ENCODE peak calls at places on chromosome 4, in five cellular contexts. L is stimulated activated naive CD8-positive, alpha-beta T cell treated with anti-CD3 and anti-CD28 coated beads, Interleukin-15, Interleukin-2, amounts not matched to agents 100 U/mL and 50 U/mL, for 24 hours; Y is islet precursor cell; J is GM03348; C is EL. W is an unnamed sample.

GRCh38 chr4:123495530-123495929 is 98.9 kb downstream of the SPRY1 start:
- DNase-seq in Y (no peak), C (no peak), J (no peak), L (no peak), W (no peak)

GRCh38 chr4:78939667-78940008 is 400 bp upstream of the PAQR3 start:
- DNase-seq in C (no peak), J (peak), L (no peak), Y (no peak), W (no peak)

GRCh38 chr4:42646013-42646784 is 10.7 kb downstream of the ATP8A1 start:
- DNase-seq in C (no peak), J (no peak), Y (no peak), L (no peak), W (no peak)

GRCh38 chr4:75895744-75896314 is 6.4 kb downstream of the PPEF2 start:
- DNase-seq in L (no peak), C (peak), Y (no peak), J (peak), W (no peak)

GRCh38 chr4:2291705-2292651 is 30.1 kb upstream of the MXD4 start:
- DNase-seq in L (no peak), J (no peak), Y (no peak), C (no peak), W (no peak)

GRCh38 chr4:2434420-2434819 is 15.7 kb downstream of the CFAP99 start:
- DNase-seq in C (no peak), L (no peak), J (no peak), Y (peak), W (no peak)

GRCh38 chr4:30714408-30715031 is 5.6 kb upstream of the PCDH7 start:
- DNase-seq in L (no peak), C (peak), J (peak), Y (peak), W (no peak)

GRCh38 chr4:169397762-169398161 is 127.0 kb upstream of the SH3RF1 start:
- DNase-seq in J (no peak), C (peak), Y (no peak), L (no peak), W (no peak)

GRCh38 chr4:22203436-22204011 is 255.0 kb upstream of the KCNIP4 start:
- DNase-seq in C (peak), J (no peak), L (no peak), Y (no peak), W (no peak)

GRCh38 chr4:17323619-17324400 is 188.1 kb downstream of the QDPR start:
- DNase-seq in C (peak), Y (no peak), L (no peak), J (no peak), W (no peak)

GRCh38 chr4:140057693-140058092 is 96.3 kb downstream of the MAML3 start:
- DNase-seq in J (no peak), L (no peak), C (no peak), Y (no peak), W (no peak)

GRCh38 chr4:102129810-102130209 is 215.5 kb downstream of the SLC39A8 start:
- DNase-seq in J (no peak), L (no peak), C (no peak), Y (no peak), W (no peak)

GRCh38 chr4:92175250-92175649 is 128.5 kb upstream of the GRID2 start:
- DNase-seq in Y (no peak), L (no peak), C (no peak), J (no peak), W (no peak)

GRCh38 chr4:112652216-112652615 is 15.3 kb downstream of the LARP7 start:
- DNase-seq in C (no peak), L (no peak), Y (no peak), J (no peak), W (no peak)

GRCh38 chr4:6493668-6494304 is 21.4 kb upstream of the PPP2R2C start:
- DNase-seq in J (no peak), C (no peak), Y (peak), L (no peak), W (no peak)

GRCh38 chr4:3111461-3111860 is 37.0 kb downstream of the HTT start:
- DNase-seq in Y (no peak), C (peak), J (no peak), L (no peak), W (no peak)

GRCh38 chr4:48546336-48546735 is 56.3 kb downstream of the ZAR1 start:
- DNase-seq in J (peak), C (peak), Y (no peak), L (peak), W (no peak)

GRCh38 chr4:6727081-6727942 is 11.3 kb downstream of the BLOC1S4 start:
- DNase-seq in Y (peak), J (no peak), L (no peak), C (no peak), W (no peak)

GRCh38 chr4:154084864-154085263 is 296.0 kb upstream of the SFRP2 start:
- DNase-seq in Y (no peak), L (no peak), J (no peak), C (no peak), W (no peak)

GRCh38 chr4:139337612-139338011 is 35.3 kb upstream of the NDUFC1 start:
- DNase-seq in J (no peak), C (no peak), Y (no peak), L (no peak), W (no peak)

GRCh38 chr4:125658773-125659172 is 344.0 kb downstream of the FAT4 start:
- DNase-seq in Y (no peak), C (no peak), L (no peak), J (no peak), W (no peak)

GRCh38 chr4:105966046-105966445 is 70.8 kb downstream of the NPNT start:
- DNase-seq in J (peak), Y (no peak), L (no peak), C (peak), W (no peak)

GRCh38 chr4:98170035-98170434 is 26.8 kb upstream of the STPG2 start:
- DNase-seq in C (no peak), J (no peak), L (no peak), Y (no peak), W (no peak)

GRCh38 chr4:30768278-30768677 is 48.1 kb downstream of the PCDH7 start:
- DNase-seq in Y (no peak), J (no peak), C (no peak), L (no peak), W (no peak)

GRCh38 chr4:39539026-39539690 is 11.9 kb upstream of the UGDH start:
- DNase-seq in Y (no peak), L (no peak), C (no peak), J (no peak), W (no peak)